ENCODE peak calls at places on chromosome 6, in eight cellular contexts. X is hepatocyte; D is prostate gland; Z is pancreas; W is GM23248; K is CD8-positive, alpha-beta T cell; N is cardiac muscle cell; I is heart right ventricle. G is an unnamed sample. For H3K9me3 and H3K4me1, the result is how much of the 10 kb centered on the place peaks cover.

GRCh38 chr6:1724124-1724523 is 114.4 kb downstream of the FOXC1 start:
- DNase-seq in X (no peak), D (no peak), Z (no peak), W (no peak), K (no peak), N (no peak), I (no peak), G (no peak)

GRCh38 chr6:13682346-13682745 is 29.3 kb downstream of the RANBP9 start:
- DNase-seq in X (no peak), D (no peak), Z (no peak), W (no peak), K (no peak), N (no peak), I (no peak), G (no peak)

GRCh38 chr6:15441982-15442381 is 196.1 kb downstream of the JARID2 start:
- DNase-seq in X (no peak), D (no peak), Z (no peak), W (no peak), K (no peak), N (no peak), I (no peak), G (no peak)

GRCh38 chr6:82612475-82612874 is 248.9 kb downstream of the TPBG start:
- DNase-seq in X (no peak), D (no peak), Z (no peak), W (no peak), K (no peak), N (no peak), I (no peak), G (no peak)

GRCh38 chr6:129631070-129631469 is 78.9 kb downstream of the ARHGAP18 start:
- DNase-seq in X (no peak), D (no peak), Z (no peak), W (no peak), K (no peak), N (no peak), I (no peak), G (no peak)

GRCh38 chr6:152098683-152099082 is 291.2 kb downstream of the ESR1 start:
- DNase-seq in X (no peak), D (no peak), Z (no peak), W (no peak), K (no peak), N (no peak), I (no peak), G (no peak)

GRCh38 chr6:85473748-85474147 is 23.9 kb downstream of the NT5E start:
- DNase-seq in X (no peak), D (no peak), Z (no peak), W (no peak), K (no peak), N (no peak), I (no peak), G (no peak)

GRCh38 chr6:5335020-5335419 is 73.7 kb downstream of the FARS2 start:
- DNase-seq in X (no peak), D (no peak), Z (no peak), W (no peak), K (no peak), N (no peak), I (no peak), G (no peak)

GRCh38 chr6:5259428-5259827 is 1.3 kb downstream of the LYRM4 start:
- DNase-seq in X (no peak), D (no peak), Z (no peak), W (no peak), K (no peak), N (no peak), I (no peak), G (no peak)

GRCh38 chr6:125598422-125598821 is 151.0 kb upstream of the HEY2 start:
- DNase-seq in X (peak), D (no peak), Z (no peak), W (peak), K (no peak), N (no peak), I (peak), G (no peak)

GRCh38 chr6:141956868-141957267 is 175.9 kb upstream of the GJE1 start:
- DNase-seq in X (no peak), D (no peak), Z (no peak), W (no peak), K (no peak), N (no peak), I (no peak), G (no peak)

GRCh38 chr6:95203153-95203754 is 374.1 kb upstream of the MANEA start:
- DNase-seq in X (peak), D (peak), Z (no peak), W (peak), K (no peak), N (peak), I (no peak), G (no peak)

GRCh38 chr6:154429711-154430110 is 73.1 kb upstream of the IPCEF1 start:
- DNase-seq in X (no peak), D (no peak), Z (no peak), W (no peak), K (no peak), N (no peak), I (no peak), G (no peak)

GRCh38 chr6:42029881-42030280 is 20.4 kb upstream of the TAF8 start:
- DNase-seq in X (no peak), D (no peak), Z (no peak), W (no peak), K (no peak), N (no peak), I (no peak), G (no peak)

GRCh38 chr6:68719761-68720160 is 84.7 kb downstream of the ADGRB3 start:
- DNase-seq in X (no peak), D (no peak), Z (no peak), W (no peak), K (no peak), N (no peak), I (no peak), G (no peak)

GRCh38 chr6:157326979-157327378 is 3.7 kb upstream of the TMEM242 start:
- DNase-seq in X (no peak), D (no peak), Z (no peak), W (no peak), K (no peak), N (no peak), I (no peak), G (no peak)

GRCh38 chr6:144712541-144712940 is 427.4 kb downstream of the UTRN start:
- DNase-seq in X (no peak), D (no peak), Z (no peak), W (peak), K (no peak), N (no peak), I (no peak), G (no peak)

GRCh38 chr6:74249658-74250057 is 553.7 kb downstream of the CD109 start:
- DNase-seq in X (no peak), D (no peak), Z (no peak), W (peak), K (no peak), N (no peak), I (no peak), G (no peak)

GRCh38 chr6:124393536-124393935 is 568.7 kb upstream of the RNF217 start:
- DNase-seq in X (no peak), D (no peak), Z (no peak), W (no peak), K (no peak), N (no peak), I (no peak), G (no peak)

GRCh38 chr6:20441236-20441635 is 39.6 kb downstream of the E2F3 start:
- DNase-seq in X (no peak), D (no peak), Z (no peak), W (no peak), K (no peak), N (no peak), I (no peak), G (no peak)

GRCh38 chr6:131867744-131868143 is 59.9 kb downstream of the ENPP1 start:
- DNase-seq in X (no peak), D (no peak), Z (no peak), W (no peak), K (no peak), N (no peak), I (no peak), G (no peak)

GRCh38 chr6:453152-453551 is 61.6 kb downstream of the IRF4 start:
- DNase-seq in X (no peak), D (no peak), Z (no peak), W (peak), K (no peak), N (no peak), I (no peak), G (no peak)

GRCh38 chr6:168035098-168035660 is 37.7 kb downstream of the KIF25 start:
- DNase-seq in X (peak), D (peak), Z (peak), W (peak), K (no peak), N (peak), I (peak), G (no peak)

GRCh38 chr6:5728726-5729434 is 277.8 kb downstream of the NRN1 start:
- DNase-seq in X (no peak), D (no peak), Z (no peak), W (peak), K (no peak), N (no peak), I (no peak), G (no peak)

GRCh38 chr6:106339334-106340029 is 13.9 kb upstream of the ATG5 start:
- DNase-seq in X (peak), D (peak), Z (peak), W (peak), K (no peak), N (peak), I (peak), G (peak)

GRCh38 chr6:33053230-33053629 is 20.2 kb downstream of the HLA-DPA1 start:
- DNase-seq in X (peak), D (no peak), Z (no peak), W (no peak), K (no peak), N (no peak), I (no peak), G (no peak)

GRCh38 chr6:167726043-167726442 is 100.7 kb upstream of the AFDN start:
- DNase-seq in X (no peak), D (no peak), Z (no peak), W (no peak), K (no peak), N (no peak), I (no peak), G (no peak)

GRCh38 chr6:48016027-48016755 is 94.8 kb downstream of the PTCHD4 start:
- DNase-seq in X (peak), D (no peak), Z (no peak), W (no peak), K (no peak), N (no peak), I (no peak), G (no peak)

GRCh38 chr6:138590796-138591709 is 91.8 kb upstream of the NHSL1 start:
- DNase-seq in X (peak), D (peak), Z (peak), W (peak), K (no peak), N (peak), I (peak), G (peak)

GRCh38 chr6:154450498-154450897 is 60.0 kb downstream of the CNKSR3 start:
- DNase-seq in X (no peak), D (no peak), Z (no peak), W (no peak), K (no peak), N (no peak), I (no peak), G (no peak)

GRCh38 chr6:97361286-97361685 is 78.3 kb upstream of the MMS22L start:
- DNase-seq in X (no peak), D (no peak), Z (no peak), W (peak), K (no peak), N (no peak), I (no peak), G (no peak)

GRCh38 chr6:82268301-82268846 is 20.8 kb upstream of the IBTK start:
- DNase-seq in X (no peak), D (no peak), Z (no peak), W (no peak), K (no peak), N (no peak), I (no peak), G (no peak)

GRCh38 chr6:76852776-76853175 is 610.5 kb downstream of the HTR1B start:
- DNase-seq in X (no peak), D (no peak), Z (no peak), W (peak), K (no peak), N (no peak), I (no peak), G (no peak)

GRCh38 chr6:83292900-83293843 is 100.0 kb downstream of the RWDD2A start:
- DNase-seq in X (no peak), D (no peak), Z (no peak), W (no peak), K (no peak), N (no peak), I (no peak), G (no peak)

GRCh38 chr6:13480631-13481501 is 6.5 kb downstream of the GFOD1 start:
- DNase-seq in X (no peak), D (no peak), Z (no peak), W (peak), K (no peak), N (no peak), I (no peak), G (no peak)

GRCh38 chr6:81003156-81003555 is 749.3 kb downstream of the TENT5A start:
- DNase-seq in X (no peak), D (no peak), Z (no peak), W (peak), K (no peak), N (no peak), I (no peak), G (no peak)

GRCh38 chr6:3665608-3666007 is 85.9 kb downstream of the PXDC1 start:
- DNase-seq in X (no peak), D (no peak), Z (no peak), W (no peak), K (no peak), N (no peak), I (no peak), G (no peak)

GRCh38 chr6:137590684-137591083 is 96.5 kb upstream of the OLIG3 start:
- DNase-seq in X (no peak), D (no peak), Z (no peak), W (no peak), K (no peak), N (no peak), I (no peak), G (no peak)
- H3K9me3 ChIP-seq in X (under half), D (under half), Z (under half), W (under half), K (under half), N (under half), I (under half), G (under half)

GRCh38 chr6:89412071-89413005 is at the start of gene RRAGD:
- DNase-seq in X (peak), D (peak), Z (peak), W (peak), K (peak), N (peak), I (peak), G (peak)
- H3K4me1 ChIP-seq in X (under half), D (under half), Z (under half), W (under half), K (under half), N (under half), I (under half), G (under half)

GRCh38 chr6:161951139-161951538 is 677.3 kb upstream of the AGPAT4 start:
- DNase-seq in X (no peak), D (no peak), Z (no peak), W (no peak), K (no peak), N (no peak), I (no peak), G (no peak)

GRCh38 chr6:161949531-161949930 is 675.7 kb upstream of the AGPAT4 start:
- DNase-seq in X (no peak), D (no peak), Z (no peak), W (peak), K (no peak), N (no peak), I (no peak), G (no peak)

GRCh38 chr6:161943561-161943960 is 669.7 kb upstream of the AGPAT4 start:
- DNase-seq in X (no peak), D (no peak), Z (no peak), W (no peak), K (no peak), N (no peak), I (no peak), G (no peak)

GRCh38 chr6:161947371-161947770 is 673.5 kb upstream of the AGPAT4 start:
- DNase-seq in X (no peak), D (no peak), Z (no peak), W (no peak), K (no peak), N (no peak), I (no peak), G (no peak)

DNA sequence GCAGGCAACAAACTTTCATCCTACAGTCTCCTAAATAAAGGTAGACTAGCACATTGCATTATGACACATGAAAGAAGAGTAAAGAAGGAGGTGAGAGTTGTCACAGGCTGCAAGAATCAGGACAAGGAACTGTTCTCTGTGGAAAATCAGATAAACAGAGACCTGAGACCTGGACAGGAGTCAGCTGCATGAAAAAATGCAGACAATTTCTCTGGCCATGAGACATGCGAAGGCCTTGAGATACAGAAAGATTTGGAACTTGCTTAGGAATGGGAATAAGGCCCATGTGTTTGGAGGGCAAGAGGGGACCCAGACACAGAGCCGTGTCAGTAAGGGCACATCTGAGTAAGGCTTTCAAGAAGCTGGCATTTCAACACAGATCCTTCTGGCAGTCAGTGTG is 674.6 kb upstream of the AGPAT4 start:
- DNase-seq in X (no peak), D (no peak), Z (no peak), W (no peak), K (no peak), N (no peak), I (no peak), G (no peak)
- H3K9me3 ChIP-seq in X (under half), D (under half), Z (under half), W (under half), K (under half), N (under half), I (under half), G (under half)

GRCh38 chr6:149716584-149716983 is 1.3 kb downstream of the LATS1 start:
- DNase-seq in X (no peak), D (no peak), Z (no peak), W (peak), K (no peak), N (no peak), I (no peak), G (no peak)
- H3K4me1 ChIP-seq in X (under half), D (under half), Z (under half), W (under half), K (under half), N (under half), I (under half), G (under half)

GRCh38 chr6:22126910-22127309 is 169.9 kb downstream of the PRL start:
- DNase-seq in X (no peak), D (no peak), Z (no peak), W (no peak), K (no peak), N (no peak), I (no peak), G (no peak)
- H3K9me3 ChIP-seq in X (under half), D (under half), Z (under half), W (under half), K (under half), N (under half), I (under half), G (under half)

DNA sequence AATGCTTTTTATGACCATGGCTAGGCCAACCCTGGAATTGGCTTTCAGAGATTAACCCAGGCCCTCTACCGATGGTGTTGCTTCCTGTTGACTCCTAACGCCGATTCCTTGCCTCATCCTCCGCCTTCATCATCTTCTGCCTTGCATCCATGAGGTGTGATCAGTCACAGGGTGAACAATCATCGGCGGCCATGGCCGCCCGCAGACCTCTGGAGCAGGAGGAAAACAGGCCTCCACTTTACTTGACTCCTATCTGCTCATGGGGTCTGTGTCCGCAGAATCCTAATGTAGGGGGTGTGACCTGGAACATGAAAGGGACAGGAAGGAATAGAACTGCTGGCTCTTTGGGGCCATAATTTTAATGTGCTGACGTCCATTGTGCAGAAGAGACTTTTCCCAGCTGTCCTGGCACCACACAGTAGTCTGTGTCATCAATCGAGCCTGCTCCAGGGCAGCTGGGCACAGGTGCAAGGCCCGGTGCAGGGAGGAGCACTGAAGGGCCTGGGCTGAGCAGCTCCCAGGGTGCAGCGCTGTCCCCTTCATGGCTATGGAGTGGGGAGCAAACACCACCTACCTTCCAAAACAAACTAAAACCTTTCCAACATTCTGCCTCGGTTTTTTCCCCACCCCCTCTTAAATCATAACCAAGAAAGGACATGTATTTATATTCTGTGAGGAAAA is 8.0 kb downstream of the SLC22A3 start:
- DNase-seq in X (no peak), D (no peak), Z (no peak), W (no peak), K (no peak), N (no peak), I (no peak), G (no peak)
- H3K4me1 ChIP-seq in X (under half), D (under half), Z (under half), W (under half), K (under half), N (under half), I (under half), G (under half)

GRCh38 chr6:163663575-163663974 is 249.1 kb downstream of the QKI start:
- DNase-seq in X (no peak), D (no peak), Z (no peak), W (no peak), K (no peak), N (no peak), I (no peak), G (no peak)

GRCh38 chr6:163659807-163660206 is 245.3 kb downstream of the QKI start:
- DNase-seq in X (no peak), D (no peak), Z (no peak), W (no peak), K (no peak), N (no peak), I (no peak), G (no peak)

GRCh38 chr6:163662604-163663225 is 248.2 kb downstream of the QKI start:
- DNase-seq in X (no peak), D (no peak), Z (no peak), W (no peak), K (no peak), N (no peak), I (no peak), G (no peak)

GRCh38 chr6:163665464-163665863 is 250.9 kb downstream of the QKI start:
- DNase-seq in X (no peak), D (no peak), Z (no peak), W (no peak), K (no peak), N (no peak), I (no peak), G (no peak)

DNA sequence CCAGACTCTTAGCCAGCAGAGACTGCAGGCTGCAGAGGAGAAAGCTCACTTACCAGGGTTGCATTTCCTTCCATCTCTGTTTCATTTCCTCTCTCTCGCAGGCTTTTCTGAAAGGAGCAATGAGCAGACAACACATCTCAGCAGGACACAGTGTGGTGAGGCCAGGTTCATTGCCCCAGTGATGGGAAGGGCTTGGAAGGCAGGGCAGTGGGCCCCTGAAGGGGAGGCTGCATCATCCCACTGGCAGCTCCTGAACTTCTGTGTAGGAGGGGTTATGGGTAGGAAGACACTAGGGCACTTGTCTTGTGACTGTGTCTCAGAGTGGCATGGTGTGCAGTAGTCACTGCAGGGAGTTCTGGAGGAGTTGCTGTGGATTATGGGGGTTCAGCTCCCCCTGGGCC is 246.8 kb downstream of the QKI start:
- DNase-seq in X (no peak), D (no peak), Z (no peak), W (no peak), K (no peak), N (no peak), I (no peak), G (no peak)
- H3K9me3 ChIP-seq in X (under half), D (under half), Z (under half), W (under half), K (under half), N (under half), I (under half), G (under half)

G was measured in CD8-positive, alpha-beta memory T cell.